ENCODE peak calls at places on chromosomes 16 and 17, in ten cellular contexts. One of them, this sample, is unnamed.

GRCh38 chr17:58375811-58376210 is 23.8 kb upstream of the SUPT4H1 start:
- DNase-seq in mammary epithelial cell: no peak
- DNase-seq in IMR-90: no peak
- DNase-seq in fibroblast of lung: no peak
- DNase-seq in psoas muscle: no peak
- DNase-seq in neural progenitor cell: no peak
- DNase-seq in cardiac muscle cell: no peak
- DNase-seq in Panc1: no peak
- DNase-seq in thoracic aorta: no peak
- DNase-seq in Peyer's patch: no peak
- DNase-seq in this sample: no peak

GRCh38 chr17:49521088-49521450 is 26.0 kb downstream of the NGFR start:
- DNase-seq in neural progenitor cell: no peak
- DNase-seq in fibroblast of lung: no peak
- DNase-seq in cardiac muscle cell: no peak
- DNase-seq in mammary epithelial cell: no peak
- DNase-seq in thoracic aorta: no peak
- DNase-seq in psoas muscle: no peak
- DNase-seq in Peyer's patch: no peak
- DNase-seq in Panc1: no peak
- DNase-seq in IMR-90: no peak
- DNase-seq in this sample: no peak

GRCh38 chr17:55341432-55341831 is 76.7 kb downstream of the HLF start:
- DNase-seq in IMR-90: peak; percentile 27
- DNase-seq in thoracic aorta: no peak
- DNase-seq in cardiac muscle cell: no peak
- DNase-seq in mammary epithelial cell: peak; percentile 86
- DNase-seq in Peyer's patch: no peak
- DNase-seq in Panc1: no peak
- DNase-seq in fibroblast of lung: peak; percentile 92
- DNase-seq in neural progenitor cell: no peak
- DNase-seq in psoas muscle: no peak
- DNase-seq in this sample: no peak

GRCh38 chr17:40516581-40517285 is 15.3 kb upstream of the TNS4 start:
- DNase-seq in neural progenitor cell: no peak
- DNase-seq in cardiac muscle cell: no peak
- DNase-seq in IMR-90: no peak
- DNase-seq in thoracic aorta: no peak
- DNase-seq in mammary epithelial cell: peak; percentile 71
- DNase-seq in psoas muscle: no peak
- DNase-seq in Peyer's patch: peak; percentile 73
- DNase-seq in fibroblast of lung: peak; percentile 68
- DNase-seq in Panc1: no peak
- DNase-seq in this sample: peak; percentile 80

GRCh38 chr16:2260250-2260649 is 7.7 kb downstream of the RNPS1 start:
- DNase-seq in fibroblast of lung: no peak
- DNase-seq in IMR-90: no peak
- DNase-seq in psoas muscle: no peak
- DNase-seq in cardiac muscle cell: no peak
- DNase-seq in Peyer's patch: no peak
- DNase-seq in thoracic aorta: no peak
- DNase-seq in neural progenitor cell: no peak
- DNase-seq in Panc1: no peak
- DNase-seq in mammary epithelial cell: no peak
- DNase-seq in this sample: no peak

GRCh38 chr17:47278561-47278960 is 24.9 kb downstream of the ITGB3 start:
- DNase-seq in IMR-90: no peak
- DNase-seq in Panc1: no peak
- DNase-seq in fibroblast of lung: no peak
- DNase-seq in mammary epithelial cell: no peak
- DNase-seq in cardiac muscle cell: no peak
- DNase-seq in Peyer's patch: no peak
- DNase-seq in psoas muscle: no peak
- DNase-seq in neural progenitor cell: no peak
- DNase-seq in thoracic aorta: no peak
- DNase-seq in this sample: no peak

GRCh38 chr17:74297941-74298340 is 23.9 kb downstream of the DNAI2 start:
- DNase-seq in Panc1: no peak
- DNase-seq in cardiac muscle cell: no peak
- DNase-seq in fibroblast of lung: peak; percentile 7
- DNase-seq in thoracic aorta: no peak
- DNase-seq in neural progenitor cell: no peak
- DNase-seq in Peyer's patch: no peak
- DNase-seq in IMR-90: no peak
- DNase-seq in psoas muscle: no peak
- DNase-seq in mammary epithelial cell: peak; percentile 82
- DNase-seq in this sample: no peak

GRCh38 chr16:58331024-58331707 is 36.3 kb upstream of the PRSS54 start:
- DNase-seq in thoracic aorta: no peak
- DNase-seq in Peyer's patch: no peak
- DNase-seq in Panc1: no peak
- DNase-seq in neural progenitor cell: peak; percentile 74
- DNase-seq in psoas muscle: no peak
- DNase-seq in fibroblast of lung: peak; percentile 8
- DNase-seq in IMR-90: no peak
- DNase-seq in cardiac muscle cell: peak; percentile 62
- DNase-seq in mammary epithelial cell: no peak
- DNase-seq in this sample: no peak

GRCh38 chr17:17146791-17147406 is 59.2 kb downstream of the PLD6 start:
- DNase-seq in IMR-90: no peak
- DNase-seq in cardiac muscle cell: no peak
- DNase-seq in psoas muscle: peak; percentile 85
- DNase-seq in fibroblast of lung: peak; percentile 57
- DNase-seq in mammary epithelial cell: no peak
- DNase-seq in Peyer's patch: no peak
- DNase-seq in neural progenitor cell: peak; percentile 46
- DNase-seq in thoracic aorta: no peak
- DNase-seq in Panc1: no peak
- DNase-seq in this sample: peak; percentile 34

GRCh38 chr17:44940321-44940720 is 7.3 kb downstream of the KIF18B start:
- DNase-seq in psoas muscle: no peak
- DNase-seq in cardiac muscle cell: peak; percentile 29
- DNase-seq in thoracic aorta: no peak
- DNase-seq in neural progenitor cell: no peak
- DNase-seq in mammary epithelial cell: peak; percentile 49
- DNase-seq in IMR-90: no peak
- DNase-seq in fibroblast of lung: peak; percentile 71
- DNase-seq in Peyer's patch: no peak
- DNase-seq in Panc1: no peak
- DNase-seq in this sample: no peak

GRCh38 chr17:34318474-34318873 is 761 bp upstream of the CCL8 start:
- DNase-seq in cardiac muscle cell: no peak
- DNase-seq in fibroblast of lung: no peak
- DNase-seq in IMR-90: no peak
- DNase-seq in neural progenitor cell: peak; percentile 21
- DNase-seq in Panc1: no peak
- DNase-seq in thoracic aorta: no peak
- DNase-seq in Peyer's patch: peak; percentile 20
- DNase-seq in mammary epithelial cell: no peak
- DNase-seq in psoas muscle: no peak
- DNase-seq in this sample: no peak

GRCh38 chr16:17368511-17368910 is 102.2 kb downstream of the XYLT1 start:
- DNase-seq in neural progenitor cell: no peak
- DNase-seq in mammary epithelial cell: no peak
- DNase-seq in cardiac muscle cell: no peak
- DNase-seq in psoas muscle: no peak
- DNase-seq in thoracic aorta: no peak
- DNase-seq in Panc1: no peak
- DNase-seq in IMR-90: no peak
- DNase-seq in Peyer's patch: no peak
- DNase-seq in fibroblast of lung: peak; percentile 53
- DNase-seq in this sample: no peak

GRCh38 chr17:45092932-45093430 is 31.9 kb downstream of the NMT1 start:
- DNase-seq in mammary epithelial cell: peak; percentile 92
- DNase-seq in neural progenitor cell: no peak
- DNase-seq in cardiac muscle cell: no peak
- DNase-seq in psoas muscle: peak; percentile 95
- DNase-seq in thoracic aorta: peak; percentile 92
- DNase-seq in fibroblast of lung: peak; percentile 100
- DNase-seq in IMR-90: peak; percentile 99
- DNase-seq in Peyer's patch: peak; percentile 29
- DNase-seq in Panc1: peak; percentile 60
- DNase-seq in this sample: no peak

GRCh38 chr17:82216301-82217119 is 3.9 kb upstream of the CCDC57 start:
- DNase-seq in thoracic aorta: no peak
- DNase-seq in IMR-90: peak; percentile 81
- DNase-seq in mammary epithelial cell: peak; percentile 93
- DNase-seq in Peyer's patch: peak; percentile 74
- DNase-seq in neural progenitor cell: no peak
- DNase-seq in Panc1: no peak
- DNase-seq in fibroblast of lung: peak; percentile 91
- DNase-seq in psoas muscle: peak; percentile 85
- DNase-seq in cardiac muscle cell: no peak
- DNase-seq in this sample: peak; percentile 44

GRCh38 chr17:1709971-1710806 is at the start of gene TLCD2:
- DNase-seq in Panc1: no peak
- DNase-seq in mammary epithelial cell: peak; percentile 60
- DNase-seq in Peyer's patch: no peak
- DNase-seq in thoracic aorta: no peak
- DNase-seq in cardiac muscle cell: peak; percentile 77
- DNase-seq in psoas muscle: peak; percentile 83
- DNase-seq in IMR-90: peak; percentile 65
- DNase-seq in fibroblast of lung: peak; percentile 76
- DNase-seq in neural progenitor cell: peak; percentile 79
- DNase-seq in this sample: no peak

GRCh38 chr16:73054131-73054496 is 6.2 kb upstream of the ZFHX3 start:
- DNase-seq in Panc1: no peak
- DNase-seq in thoracic aorta: no peak
- DNase-seq in mammary epithelial cell: no peak
- DNase-seq in cardiac muscle cell: no peak
- DNase-seq in fibroblast of lung: no peak
- DNase-seq in neural progenitor cell: no peak
- DNase-seq in psoas muscle: peak; percentile 64
- DNase-seq in Peyer's patch: no peak
- DNase-seq in IMR-90: no peak
- DNase-seq in this sample: no peak
- TF ChIP-seq CTCF in Panc1: no peak
- TF ChIP-seq CTCF in thoracic aorta: no peak
- TF ChIP-seq CTCF in mammary epithelial cell: no peak
- TF ChIP-seq CTCF in cardiac muscle cell: no peak
- TF ChIP-seq CTCF in fibroblast of lung: no peak
- TF ChIP-seq CTCF in neural progenitor cell: no peak
- TF ChIP-seq CTCF in psoas muscle: no peak
- TF ChIP-seq CTCF in Peyer's patch: no peak
- TF ChIP-seq CTCF in IMR-90: no peak
- TF ChIP-seq CTCF in this sample: no peak

GRCh38 chr16:14150796-14151195 is 79.7 kb downstream of the MRTFB start:
- DNase-seq in thoracic aorta: no peak
- DNase-seq in Panc1: no peak
- DNase-seq in Peyer's patch: no peak
- DNase-seq in cardiac muscle cell: no peak
- DNase-seq in psoas muscle: no peak
- DNase-seq in fibroblast of lung: no peak
- DNase-seq in IMR-90: no peak
- DNase-seq in mammary epithelial cell: no peak
- DNase-seq in neural progenitor cell: no peak
- DNase-seq in this sample: no peak
- H3K9me3 ChIP-seq in thoracic aorta: no peaks in the 10 kb centered on the region
- H3K9me3 ChIP-seq in Panc1: no peaks in the 10 kb centered on the region
- H3K9me3 ChIP-seq in Peyer's patch: no peaks in the 10 kb centered on the region
- H3K9me3 ChIP-seq in cardiac muscle cell: no peaks in the 10 kb centered on the region
- H3K9me3 ChIP-seq in psoas muscle: no peaks in the 10 kb centered on the region
- H3K9me3 ChIP-seq in fibroblast of lung: no peaks in the 10 kb centered on the region
- H3K9me3 ChIP-seq in IMR-90: no peaks in the 10 kb centered on the region
- H3K9me3 ChIP-seq in mammary epithelial cell: no peaks in the 10 kb centered on the region
- H3K9me3 ChIP-seq in neural progenitor cell: no peaks in the 10 kb centered on the region
- H3K9me3 ChIP-seq in this sample: no peaks in the 10 kb centered on the region

DNA sequence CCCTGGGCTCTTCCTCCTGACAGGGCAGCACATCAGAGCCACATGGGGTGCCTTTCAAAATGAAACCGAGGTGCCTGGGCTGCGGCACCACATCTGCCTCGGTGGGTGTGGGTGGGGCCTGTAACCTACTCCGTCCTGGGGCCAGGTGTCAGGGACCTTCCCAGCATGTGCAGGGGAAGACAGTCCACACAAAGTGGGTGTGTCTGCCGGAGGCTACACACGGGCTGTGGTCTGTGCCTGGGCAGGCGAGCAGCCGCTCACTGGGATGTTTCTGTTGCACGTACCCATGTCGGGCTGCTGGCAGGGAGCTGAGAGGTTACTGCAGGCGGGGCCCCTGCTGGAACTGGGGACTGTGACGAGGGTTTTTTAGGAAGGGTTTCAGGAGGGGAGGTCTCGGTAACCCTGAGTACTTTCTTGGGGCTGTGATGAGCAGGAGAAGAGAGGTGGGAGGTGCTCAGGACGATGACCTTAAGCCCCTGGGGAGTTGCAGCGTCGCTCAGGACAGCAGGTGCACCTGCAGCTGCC is 351.2 kb downstream of the SEC14L1 start:
- DNase-seq in mammary epithelial cell: no peak
- DNase-seq in Panc1: no peak
- DNase-seq in IMR-90: no peak
- DNase-seq in cardiac muscle cell: no peak
- DNase-seq in Peyer's patch: peak; percentile 82
- DNase-seq in neural progenitor cell: no peak
- DNase-seq in psoas muscle: peak; percentile 44
- DNase-seq in thoracic aorta: no peak
- DNase-seq in fibroblast of lung: no peak
- DNase-seq in this sample: peak; percentile 60
- TF ChIP-seq CTCF in mammary epithelial cell: no peak
- TF ChIP-seq CTCF in Panc1: no peak
- TF ChIP-seq CTCF in IMR-90: no peak
- TF ChIP-seq CTCF in cardiac muscle cell: no peak
- TF ChIP-seq CTCF in Peyer's patch: no peak
- TF ChIP-seq CTCF in neural progenitor cell: no peak
- TF ChIP-seq CTCF in psoas muscle: no peak
- TF ChIP-seq CTCF in thoracic aorta: no peak
- TF ChIP-seq CTCF in fibroblast of lung: no peak
- TF ChIP-seq CTCF in this sample: no peak

DNA sequence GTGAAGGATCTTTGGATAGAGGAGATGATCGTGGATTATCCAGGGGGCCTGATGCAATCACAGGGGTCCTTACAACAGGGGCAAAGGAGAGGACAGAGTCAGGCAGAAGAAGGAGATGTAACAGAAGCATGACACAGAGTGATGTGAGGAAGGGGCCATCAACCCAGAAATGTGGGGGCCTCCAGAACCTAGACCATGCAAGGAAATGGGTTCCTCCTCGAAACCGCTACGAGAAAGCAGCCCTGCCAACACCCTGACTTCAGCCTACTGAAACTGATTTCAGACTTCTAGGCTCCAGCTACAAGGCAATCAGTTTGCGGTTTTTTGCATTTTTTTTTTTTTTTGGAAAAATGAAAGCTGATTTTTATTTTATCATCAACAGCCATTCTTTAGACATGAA is 34.0 kb downstream of the ZFHX3 start:
- DNase-seq in Panc1: no peak
- DNase-seq in thoracic aorta: no peak
- DNase-seq in fibroblast of lung: no peak
- DNase-seq in IMR-90: no peak
- DNase-seq in neural progenitor cell: no peak
- DNase-seq in Peyer's patch: no peak
- DNase-seq in cardiac muscle cell: no peak
- DNase-seq in psoas muscle: no peak
- DNase-seq in mammary epithelial cell: no peak
- DNase-seq in this sample: no peak
- H3K9me3 ChIP-seq in Panc1: no peaks in the 10 kb centered on the region
- H3K9me3 ChIP-seq in thoracic aorta: no peaks in the 10 kb centered on the region
- H3K9me3 ChIP-seq in fibroblast of lung: no peaks in the 10 kb centered on the region
- H3K9me3 ChIP-seq in IMR-90: no peaks in the 10 kb centered on the region
- H3K9me3 ChIP-seq in neural progenitor cell: no peaks in the 10 kb centered on the region
- H3K9me3 ChIP-seq in Peyer's patch: no peaks in the 10 kb centered on the region
- H3K9me3 ChIP-seq in cardiac muscle cell: no peaks in the 10 kb centered on the region
- H3K9me3 ChIP-seq in psoas muscle: no peaks in the 10 kb centered on the region
- H3K9me3 ChIP-seq in mammary epithelial cell: no peaks in the 10 kb centered on the region
- H3K9me3 ChIP-seq in this sample: no peaks in the 10 kb centered on the region

This sample was measured in CD8-positive, alpha-beta T cell.